ENCODE peak calls at places on chromosomes 7 and 10, in six cellular contexts. One of them, this sample, is unnamed.
A peak's percentile ranks its signal among the peaks of the same experiment; 100 is the strongest.

GRCh38 chr7:151477867-151478266 is 37.9 kb upstream of the CRYGN start:
- DNase-seq in WERI-Rb-1: no peak
- DNase-seq in heart left ventricle: no peak
- DNase-seq in upper lobe of left lung: no peak
- DNase-seq in CD8-positive, alpha-beta memory T cell: no peak
- DNase-seq in left lung: no peak
- DNase-seq in this sample: no peak

GRCh38 chr7:106584914-106585759 is 75.8 kb downstream of the CCDC71L start:
- DNase-seq in WERI-Rb-1: no peak
- DNase-seq in heart left ventricle: no peak
- DNase-seq in upper lobe of left lung: no peak
- DNase-seq in CD8-positive, alpha-beta memory T cell: no peak
- DNase-seq in left lung: no peak
- DNase-seq in this sample: no peak

GRCh38 chr7:68573271-68574000 is 1024.8 kb upstream of the AUTS2 start:
- DNase-seq in WERI-Rb-1: no peak
- DNase-seq in heart left ventricle: no peak
- DNase-seq in upper lobe of left lung: no peak
- DNase-seq in CD8-positive, alpha-beta memory T cell: no peak
- DNase-seq in left lung: no peak
- DNase-seq in this sample: no peak

GRCh38 chr10:83127942-83128575 is 1011.2 kb upstream of the GHITM start:
- DNase-seq in WERI-Rb-1: no peak
- DNase-seq in heart left ventricle: no peak
- DNase-seq in upper lobe of left lung: no peak
- DNase-seq in CD8-positive, alpha-beta memory T cell: no peak
- DNase-seq in left lung: no peak
- DNase-seq in this sample: no peak

GRCh38 chr7:951881-952547 is 2.5 kb downstream of the ADAP1 start:
- DNase-seq in WERI-Rb-1: no peak
- DNase-seq in heart left ventricle: no peak
- DNase-seq in upper lobe of left lung: no peak
- DNase-seq in CD8-positive, alpha-beta memory T cell: no peak
- DNase-seq in left lung: no peak
- DNase-seq in this sample: peak; percentile 60

GRCh38 chr7:53947670-53948226 is 594.4 kb upstream of the VSTM2A start:
- DNase-seq in WERI-Rb-1: no peak
- DNase-seq in heart left ventricle: no peak
- DNase-seq in upper lobe of left lung: no peak
- DNase-seq in CD8-positive, alpha-beta memory T cell: no peak
- DNase-seq in left lung: no peak
- DNase-seq in this sample: no peak

GRCh38 chr7:18552943-18553584 is 57.5 kb downstream of the HDAC9 start:
- DNase-seq in WERI-Rb-1: no peak
- DNase-seq in heart left ventricle: no peak
- DNase-seq in upper lobe of left lung: no peak
- DNase-seq in CD8-positive, alpha-beta memory T cell: no peak
- DNase-seq in left lung: no peak
- DNase-seq in this sample: no peak

GRCh38 chr7:12951397-12951801 is 264.0 kb downstream of the ARL4A start:
- DNase-seq in WERI-Rb-1: no peak
- DNase-seq in heart left ventricle: no peak
- DNase-seq in upper lobe of left lung: no peak
- DNase-seq in CD8-positive, alpha-beta memory T cell: no peak
- DNase-seq in left lung: no peak
- DNase-seq in this sample: no peak

GRCh38 chr7:83976302-83976701 is 218.3 kb downstream of the SEMA3A start:
- DNase-seq in WERI-Rb-1: no peak
- DNase-seq in heart left ventricle: no peak
- DNase-seq in upper lobe of left lung: no peak
- DNase-seq in CD8-positive, alpha-beta memory T cell: no peak
- DNase-seq in left lung: no peak
- DNase-seq in this sample: no peak

GRCh38 chr7:156334636-156335035 is 305.9 kb upstream of the RNF32 start:
- DNase-seq in WERI-Rb-1: no peak
- DNase-seq in heart left ventricle: no peak
- DNase-seq in upper lobe of left lung: no peak
- DNase-seq in CD8-positive, alpha-beta memory T cell: no peak
- DNase-seq in left lung: no peak
- DNase-seq in this sample: no peak

GRCh38 chr10:16809074-16809718 is 8.0 kb downstream of the RSU1 start:
- DNase-seq in WERI-Rb-1: peak; percentile 52
- DNase-seq in heart left ventricle: peak; percentile 37
- DNase-seq in upper lobe of left lung: no peak
- DNase-seq in CD8-positive, alpha-beta memory T cell: no peak
- DNase-seq in left lung: no peak
- DNase-seq in this sample: no peak

GRCh38 chr7:25857376-25858067 is 294.5 kb upstream of the NFE2L3 start:
- DNase-seq in WERI-Rb-1: peak; percentile 80
- DNase-seq in heart left ventricle: no peak
- DNase-seq in upper lobe of left lung: no peak
- DNase-seq in CD8-positive, alpha-beta memory T cell: no peak
- DNase-seq in left lung: no peak
- DNase-seq in this sample: peak; percentile 85

GRCh38 chr7:6615853-6616555 is 594 bp downstream of the ZNF853 start:
- DNase-seq in WERI-Rb-1: peak; percentile 52
- DNase-seq in heart left ventricle: no peak
- DNase-seq in upper lobe of left lung: no peak
- DNase-seq in CD8-positive, alpha-beta memory T cell: no peak
- DNase-seq in left lung: no peak
- DNase-seq in this sample: no peak

GRCh38 chr7:55249332-55249731 is 115.8 kb upstream of the LANCL2 start:
- DNase-seq in WERI-Rb-1: no peak
- DNase-seq in heart left ventricle: no peak
- DNase-seq in upper lobe of left lung: peak; percentile 70
- DNase-seq in CD8-positive, alpha-beta memory T cell: no peak
- DNase-seq in left lung: no peak
- DNase-seq in this sample: no peak

GRCh38 chr10:15122477-15123030 is 25.4 kb downstream of the RPP38 start:
- DNase-seq in WERI-Rb-1: no peak
- DNase-seq in heart left ventricle: no peak
- DNase-seq in upper lobe of left lung: no peak
- DNase-seq in CD8-positive, alpha-beta memory T cell: no peak
- DNase-seq in left lung: no peak
- DNase-seq in this sample: no peak

GRCh38 chr10:102492983-102493382 is 9.5 kb downstream of the ACTR1A start:
- DNase-seq in WERI-Rb-1: no peak
- DNase-seq in heart left ventricle: peak; percentile 34
- DNase-seq in upper lobe of left lung: peak; percentile 77
- DNase-seq in CD8-positive, alpha-beta memory T cell: no peak
- DNase-seq in left lung: no peak
- DNase-seq in this sample: no peak

GRCh38 chr10:111836586-111836985 is 347.0 kb downstream of the GPAM start:
- DNase-seq in WERI-Rb-1: no peak
- DNase-seq in heart left ventricle: no peak
- DNase-seq in upper lobe of left lung: no peak
- DNase-seq in CD8-positive, alpha-beta memory T cell: no peak
- DNase-seq in left lung: no peak
- DNase-seq in this sample: no peak

GRCh38 chr10:74896788-74897527 is 70.6 kb downstream of the KAT6B start:
- DNase-seq in WERI-Rb-1: no peak
- DNase-seq in heart left ventricle: no peak
- DNase-seq in upper lobe of left lung: no peak
- DNase-seq in CD8-positive, alpha-beta memory T cell: no peak
- DNase-seq in left lung: no peak
- DNase-seq in this sample: no peak

GRCh38 chr10:114526112-114526496 is 121.8 kb upstream of the AFAP1L2 start:
- DNase-seq in WERI-Rb-1: no peak
- DNase-seq in heart left ventricle: no peak
- DNase-seq in upper lobe of left lung: no peak
- DNase-seq in CD8-positive, alpha-beta memory T cell: no peak
- DNase-seq in left lung: no peak
- DNase-seq in this sample: no peak
- H3K4me3 ChIP-seq in WERI-Rb-1: no peak overlapping the region
- H3K4me3 ChIP-seq in heart left ventricle: peak overlapping the region; percentile 57
- H3K4me3 ChIP-seq in upper lobe of left lung: peak overlapping the region; percentile 36
- H3K4me3 ChIP-seq in CD8-positive, alpha-beta memory T cell: peak overlapping the region; percentile 71
- H3K4me3 ChIP-seq in left lung: peak overlapping the region; percentile 29
- H3K4me3 ChIP-seq in this sample: peak overlapping the region; percentile 39

DNA sequence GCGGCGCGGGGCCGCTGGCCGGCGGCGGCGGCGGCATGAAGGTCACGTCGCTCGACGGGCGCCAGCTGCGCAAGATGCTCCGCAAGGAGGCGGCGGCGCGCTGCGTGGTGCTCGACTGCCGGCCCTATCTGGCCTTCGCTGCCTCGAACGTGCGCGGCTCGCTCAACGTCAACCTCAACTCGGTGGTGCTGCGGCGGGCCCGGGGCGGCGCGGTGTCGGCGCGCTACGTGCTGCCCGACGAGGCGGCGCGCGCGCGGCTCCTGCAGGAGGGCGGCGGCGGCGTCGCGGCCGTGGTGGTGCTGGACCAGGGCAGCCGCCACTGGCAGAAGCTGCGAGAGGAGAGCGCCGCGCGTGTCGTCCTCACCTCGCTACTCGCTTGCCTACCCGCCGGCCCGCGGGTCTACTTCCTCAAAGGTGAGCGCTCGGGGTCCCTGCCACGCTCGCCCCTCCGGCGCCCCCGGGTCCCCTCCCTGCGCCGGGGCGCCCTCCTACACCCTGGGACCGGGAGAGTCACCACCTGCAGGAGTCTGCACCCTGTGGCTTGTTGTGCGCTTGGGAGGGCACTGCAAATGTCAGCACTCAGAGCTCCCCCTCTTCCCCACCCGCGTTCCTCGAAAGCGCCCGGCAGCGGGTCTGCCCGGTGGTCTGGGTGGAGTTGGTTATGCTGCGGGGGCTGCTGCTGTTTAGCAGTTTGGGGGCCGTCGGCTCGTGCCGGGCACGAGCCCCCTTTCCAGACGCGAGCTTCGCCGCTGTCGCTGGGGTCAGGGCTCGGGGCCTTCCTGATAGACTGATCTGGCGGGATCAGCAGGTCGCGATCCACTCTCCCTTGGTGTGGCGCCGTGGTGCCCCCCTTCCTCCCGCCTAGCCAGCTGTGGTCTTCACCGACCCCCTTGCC is 627 bp downstream of the DUSP5 start:
- DNase-seq in WERI-Rb-1: peak; percentile 45
- DNase-seq in heart left ventricle: peak; percentile 51
- DNase-seq in upper lobe of left lung: peak; percentile 64
- DNase-seq in CD8-positive, alpha-beta memory T cell: peak; percentile 42
- DNase-seq in left lung: peak; percentile 62
- DNase-seq in this sample: no peak
- H3K27ac ChIP-seq in WERI-Rb-1: peak overlapping the region; percentile 71
- H3K27ac ChIP-seq in heart left ventricle: peak overlapping the region; percentile 97
- H3K27ac ChIP-seq in upper lobe of left lung: peak overlapping the region; percentile 88
- H3K27ac ChIP-seq in CD8-positive, alpha-beta memory T cell: peak overlapping the region; percentile 75
- H3K27ac ChIP-seq in left lung: peak overlapping the region; percentile 22
- H3K27ac ChIP-seq in this sample: peak overlapping the region; percentile 92

DNA sequence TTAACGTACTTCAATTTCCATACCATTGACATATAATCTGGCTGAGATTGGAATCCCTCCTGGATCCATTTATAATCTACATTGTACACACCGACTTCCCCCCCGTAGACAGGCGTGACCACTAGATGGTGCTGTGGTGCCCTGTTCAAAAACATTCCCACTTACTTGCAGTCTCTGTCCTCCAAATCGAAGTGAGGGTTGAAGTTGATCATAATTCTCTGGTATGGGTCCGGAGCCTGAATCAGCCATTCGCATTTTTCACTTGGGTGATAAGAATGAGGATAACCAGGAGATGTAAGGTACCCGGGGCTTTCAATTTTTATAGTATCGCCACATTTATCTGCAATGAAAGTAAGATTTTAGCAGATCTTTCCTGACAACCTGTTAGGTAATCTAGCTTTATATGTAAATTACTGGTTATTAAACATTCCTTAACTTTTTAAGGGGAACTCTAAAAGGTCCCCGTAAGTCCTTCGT is 3.9 kb downstream of the NRP1 start:
- DNase-seq in WERI-Rb-1: peak; percentile 64
- DNase-seq in heart left ventricle: peak; percentile 87
- DNase-seq in upper lobe of left lung: peak; percentile 76
- DNase-seq in CD8-positive, alpha-beta memory T cell: peak; percentile 62
- DNase-seq in left lung: peak; percentile 80
- DNase-seq in this sample: no peak
- H3K4me3 ChIP-seq in WERI-Rb-1: no peak overlapping the region
- H3K4me3 ChIP-seq in heart left ventricle: peak overlapping the region; percentile 84
- H3K4me3 ChIP-seq in upper lobe of left lung: peak overlapping the region; percentile 58
- H3K4me3 ChIP-seq in CD8-positive, alpha-beta memory T cell: no peak overlapping the region
- H3K4me3 ChIP-seq in left lung: peak overlapping the region; percentile 65
- H3K4me3 ChIP-seq in this sample: peak overlapping the region; percentile 71

GRCh38 chr10:12687996-12688395 is 313.5 kb downstream of the CCDC3 start:
- DNase-seq in WERI-Rb-1: no peak
- DNase-seq in heart left ventricle: no peak
- DNase-seq in upper lobe of left lung: no peak
- DNase-seq in CD8-positive, alpha-beta memory T cell: no peak
- DNase-seq in left lung: no peak
- DNase-seq in this sample: no peak
- H3K27ac ChIP-seq in WERI-Rb-1: no peak overlapping the region
- H3K27ac ChIP-seq in heart left ventricle: no peak overlapping the region
- H3K27ac ChIP-seq in upper lobe of left lung: no peak overlapping the region
- H3K27ac ChIP-seq in CD8-positive, alpha-beta memory T cell: no peak overlapping the region
- H3K27ac ChIP-seq in left lung: no peak overlapping the region
- H3K27ac ChIP-seq in this sample: no peak overlapping the region

DNA sequence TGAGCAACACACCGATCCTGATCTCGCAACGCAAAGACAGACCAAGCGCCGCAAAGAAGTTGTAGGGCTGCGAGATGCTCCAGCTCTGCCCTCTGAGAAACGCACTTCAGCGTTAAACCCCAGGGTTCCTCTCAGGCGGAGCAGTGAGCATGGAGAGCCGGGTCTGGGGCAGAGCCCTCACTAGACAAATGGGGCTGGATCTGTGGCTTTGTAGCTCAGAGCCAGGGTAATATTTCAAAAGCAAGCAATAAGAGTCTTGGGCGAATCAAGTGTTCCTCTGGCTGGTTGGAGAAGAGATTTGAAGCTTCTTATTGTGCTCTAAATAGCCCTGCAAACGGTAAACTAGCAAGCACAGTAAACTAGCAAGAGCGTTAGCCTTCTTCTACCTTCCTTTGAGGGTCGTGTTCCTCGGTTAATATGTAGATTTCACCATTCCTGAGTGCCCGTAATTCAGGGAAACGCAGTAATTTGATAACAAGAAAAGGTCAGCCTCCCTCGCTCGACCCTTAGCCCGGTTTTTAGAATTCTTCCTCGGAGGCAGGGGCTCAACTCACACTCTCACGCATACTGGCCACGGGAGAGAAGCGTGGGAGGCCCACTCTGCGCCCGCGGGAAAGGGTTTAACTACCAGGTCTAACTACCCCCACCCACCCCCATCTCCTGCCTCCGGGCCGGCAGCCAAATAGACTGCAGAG is 6.7 kb downstream of the SKAP2 start:
- DNase-seq in WERI-Rb-1: no peak
- DNase-seq in heart left ventricle: no peak
- DNase-seq in upper lobe of left lung: peak; percentile 29
- DNase-seq in CD8-positive, alpha-beta memory T cell: no peak
- DNase-seq in left lung: peak; percentile 37
- DNase-seq in this sample: no peak
- H3K4me3 ChIP-seq in WERI-Rb-1: no peak overlapping the region
- H3K4me3 ChIP-seq in heart left ventricle: peak overlapping the region; percentile 2
- H3K4me3 ChIP-seq in upper lobe of left lung: peak overlapping the region; percentile 40
- H3K4me3 ChIP-seq in CD8-positive, alpha-beta memory T cell: no peak overlapping the region
- H3K4me3 ChIP-seq in left lung: peak overlapping the region; percentile 15
- H3K4me3 ChIP-seq in this sample: peak overlapping the region; percentile 21